ENCODE peak calls at places on chromosomes 1 and 21, in four cellular contexts. One of them, this sample, is unnamed.

GRCh38 chr1:204323887-204324286 is 35.8 kb downstream of the PLEKHA6 start:
- DNase-seq in neuronal stem cell: no peak
- DNase-seq in NT2/D1: no peak
- DNase-seq in stimulated activated CD8-positive, alpha-beta memory T cell treated with anti-CD3 and anti-CD28 coated beads, Interleukin-2, amount 100 ng/mL, for 1 hour: no peak
- DNase-seq in this sample: peak

GRCh38 chr1:223343692-223344091 is 20.3 kb downstream of the SUSD4 start:
- DNase-seq in neuronal stem cell: no peak
- DNase-seq in NT2/D1: no peak
- DNase-seq in stimulated activated CD8-positive, alpha-beta memory T cell treated with anti-CD3 and anti-CD28 coated beads, Interleukin-2, amount 100 ng/mL, for 1 hour: no peak
- DNase-seq in this sample: peak

GRCh38 chr1:208737922-208738321 is 493.7 kb upstream of the PLXNA2 start:
- DNase-seq in neuronal stem cell: no peak
- DNase-seq in NT2/D1: no peak
- DNase-seq in stimulated activated CD8-positive, alpha-beta memory T cell treated with anti-CD3 and anti-CD28 coated beads, Interleukin-2, amount 100 ng/mL, for 1 hour: no peak
- DNase-seq in this sample: no peak

GRCh38 chr1:204190212-204191211 is 5.8 kb downstream of the KISS1 start:
- DNase-seq in neuronal stem cell: no peak
- DNase-seq in NT2/D1: no peak
- DNase-seq in stimulated activated CD8-positive, alpha-beta memory T cell treated with anti-CD3 and anti-CD28 coated beads, Interleukin-2, amount 100 ng/mL, for 1 hour: no peak
- DNase-seq in this sample: no peak

GRCh38 chr1:116453906-116454305 is 80.9 kb downstream of the ATP1A1 start:
- DNase-seq in neuronal stem cell: no peak
- DNase-seq in NT2/D1: peak
- DNase-seq in stimulated activated CD8-positive, alpha-beta memory T cell treated with anti-CD3 and anti-CD28 coated beads, Interleukin-2, amount 100 ng/mL, for 1 hour: no peak
- DNase-seq in this sample: no peak

GRCh38 chr21:36522174-36522810 is 42.4 kb upstream of the CLDN14 start:
- DNase-seq in neuronal stem cell: no peak
- DNase-seq in NT2/D1: no peak
- DNase-seq in stimulated activated CD8-positive, alpha-beta memory T cell treated with anti-CD3 and anti-CD28 coated beads, Interleukin-2, amount 100 ng/mL, for 1 hour: no peak
- DNase-seq in this sample: no peak

GRCh38 chr1:6825828-6826227 is 40.6 kb downstream of the CAMTA1 start:
- DNase-seq in neuronal stem cell: no peak
- DNase-seq in NT2/D1: no peak
- DNase-seq in stimulated activated CD8-positive, alpha-beta memory T cell treated with anti-CD3 and anti-CD28 coated beads, Interleukin-2, amount 100 ng/mL, for 1 hour: no peak
- DNase-seq in this sample: no peak

GRCh38 chr1:227937531-227938145 is 10.1 kb downstream of the WNT9A start:
- DNase-seq in neuronal stem cell: no peak
- DNase-seq in NT2/D1: no peak
- DNase-seq in stimulated activated CD8-positive, alpha-beta memory T cell treated with anti-CD3 and anti-CD28 coated beads, Interleukin-2, amount 100 ng/mL, for 1 hour: no peak
- DNase-seq in this sample: no peak

GRCh38 chr1:58067082-58067481 is 479.4 kb downstream of the OMA1 start:
- DNase-seq in neuronal stem cell: no peak
- DNase-seq in NT2/D1: no peak
- DNase-seq in stimulated activated CD8-positive, alpha-beta memory T cell treated with anti-CD3 and anti-CD28 coated beads, Interleukin-2, amount 100 ng/mL, for 1 hour: no peak
- DNase-seq in this sample: no peak

GRCh38 chr1:19437911-19438310 is 47.4 kb downstream of the CAPZB start:
- DNase-seq in neuronal stem cell: no peak
- DNase-seq in NT2/D1: no peak
- DNase-seq in stimulated activated CD8-positive, alpha-beta memory T cell treated with anti-CD3 and anti-CD28 coated beads, Interleukin-2, amount 100 ng/mL, for 1 hour: no peak
- DNase-seq in this sample: no peak

GRCh38 chr1:7436056-7437005 is 334.8 kb upstream of the VAMP3 start:
- DNase-seq in neuronal stem cell: no peak
- DNase-seq in NT2/D1: no peak
- DNase-seq in stimulated activated CD8-positive, alpha-beta memory T cell treated with anti-CD3 and anti-CD28 coated beads, Interleukin-2, amount 100 ng/mL, for 1 hour: no peak
- DNase-seq in this sample: no peak

GRCh38 chr1:160207751-160208150 is 2.6 kb downstream of the PEA15 start:
- DNase-seq in neuronal stem cell: no peak
- DNase-seq in NT2/D1: no peak
- DNase-seq in stimulated activated CD8-positive, alpha-beta memory T cell treated with anti-CD3 and anti-CD28 coated beads, Interleukin-2, amount 100 ng/mL, for 1 hour: no peak
- DNase-seq in this sample: no peak

GRCh38 chr21:30434033-30434631 is 4.1 kb downstream of the KRTAP13-4 start:
- DNase-seq in neuronal stem cell: peak
- DNase-seq in NT2/D1: peak
- DNase-seq in stimulated activated CD8-positive, alpha-beta memory T cell treated with anti-CD3 and anti-CD28 coated beads, Interleukin-2, amount 100 ng/mL, for 1 hour: no peak
- DNase-seq in this sample: peak

GRCh38 chr1:8598060-8598724 is 219.2 kb downstream of the RERE start:
- DNase-seq in neuronal stem cell: no peak
- DNase-seq in NT2/D1: no peak
- DNase-seq in stimulated activated CD8-positive, alpha-beta memory T cell treated with anti-CD3 and anti-CD28 coated beads, Interleukin-2, amount 100 ng/mL, for 1 hour: no peak
- DNase-seq in this sample: peak

GRCh38 chr1:232886304-232886703 is 64.1 kb upstream of the NTPCR start:
- DNase-seq in neuronal stem cell: no peak
- DNase-seq in NT2/D1: no peak
- DNase-seq in stimulated activated CD8-positive, alpha-beta memory T cell treated with anti-CD3 and anti-CD28 coated beads, Interleukin-2, amount 100 ng/mL, for 1 hour: no peak
- DNase-seq in this sample: peak

GRCh38 chr1:179127163-179127895 is 45.5 kb downstream of the TOR3A start:
- DNase-seq in neuronal stem cell: no peak
- DNase-seq in NT2/D1: no peak
- DNase-seq in stimulated activated CD8-positive, alpha-beta memory T cell treated with anti-CD3 and anti-CD28 coated beads, Interleukin-2, amount 100 ng/mL, for 1 hour: no peak
- DNase-seq in this sample: peak

GRCh38 chr1:54476231-54477109 is 70.3 kb upstream of the SSBP3 start:
- DNase-seq in neuronal stem cell: no peak
- DNase-seq in NT2/D1: no peak
- DNase-seq in stimulated activated CD8-positive, alpha-beta memory T cell treated with anti-CD3 and anti-CD28 coated beads, Interleukin-2, amount 100 ng/mL, for 1 hour: no peak
- DNase-seq in this sample: no peak

GRCh38 chr1:30759718-30760281 is 2.2 kb upstream of the LAPTM5 start:
- DNase-seq in neuronal stem cell: no peak
- DNase-seq in NT2/D1: peak
- DNase-seq in stimulated activated CD8-positive, alpha-beta memory T cell treated with anti-CD3 and anti-CD28 coated beads, Interleukin-2, amount 100 ng/mL, for 1 hour: peak
- DNase-seq in this sample: no peak

GRCh38 chr1:185412385-185413074 is 95.5 kb upstream of the IVNS1ABP start:
- DNase-seq in neuronal stem cell: no peak
- DNase-seq in NT2/D1: no peak
- DNase-seq in stimulated activated CD8-positive, alpha-beta memory T cell treated with anti-CD3 and anti-CD28 coated beads, Interleukin-2, amount 100 ng/mL, for 1 hour: no peak
- DNase-seq in this sample: no peak

This sample was measured in cardiac muscle cell.